ENCODE peak calls at places on chromosome 5, in six cellular contexts. F is cardiac muscle cell, Q is dorsolateral prefrontal cortex, G is left lung, C is stomach, V is astrocyte. A is an unnamed sample.

GRCh38 chr5:170338933-170339779 is 41.6 kb upstream of the LCP2 start:
- DNase-seq in C (peak), F (no peak), Q (no peak), V (no peak), G (no peak), A (peak)

GRCh38 chr5:65152131-65152530 is 329.6 kb downstream of the ADAMTS6 start:
- DNase-seq in V (peak), C (no peak), G (no peak), F (no peak), Q (no peak), A (no peak)

GRCh38 chr5:97141539-97141938 is 872 bp downstream of the LIX1 start:
- DNase-seq in Q (no peak), F (no peak), G (no peak), V (no peak), C (no peak), A (no peak)

GRCh38 chr5:98713027-98713426 is 60.4 kb upstream of the RGMB start:
- DNase-seq in G (no peak), Q (no peak), C (no peak), V (peak), F (no peak), A (no peak)

GRCh38 chr5:849651-850301 is 1.0 kb downstream of the ZDHHC11 start:
- DNase-seq in Q (no peak), F (peak), C (peak), V (no peak), G (peak), A (no peak)

GRCh38 chr5:163306421-163306820 is 131.0 kb upstream of the CCNG1 start:
- DNase-seq in Q (no peak), G (no peak), F (peak), V (no peak), C (no peak), A (peak)

GRCh38 chr5:38347040-38347763 is 88.8 kb downstream of the EGFLAM start:
- DNase-seq in V (no peak), Q (no peak), G (no peak), F (no peak), C (no peak), A (no peak)

GRCh38 chr5:123176224-123176937 is 87.3 kb downstream of the PRDM6 start:
- DNase-seq in Q (no peak), F (no peak), C (no peak), G (no peak), V (peak), A (no peak)

GRCh38 chr5:142642427-142642826 is 43.5 kb downstream of the FGF1 start:
- DNase-seq in G (no peak), Q (peak), V (no peak), F (no peak), C (no peak), A (no peak)

GRCh38 chr5:88734191-88734640 is 148.8 kb downstream of the MEF2C start:
- DNase-seq in C (no peak), Q (no peak), G (peak), F (no peak), V (no peak), A (peak)

GRCh38 chr5:136249678-136250266 is 56.8 kb upstream of the SMIM32 start:
- DNase-seq in F (peak), C (peak), G (peak), V (peak), Q (peak), A (peak)

GRCh38 chr5:39755452-39755851 is 330.7 kb upstream of the DAB2 start:
- DNase-seq in G (no peak), Q (no peak), C (no peak), V (no peak), F (no peak), A (no peak)
- H3K27ac ChIP-seq in G (no peak), Q (no peak), C (no peak), V (peak), F (no peak), A (no peak)

GRCh38 chr5:147567917-147568598 is 58.2 kb upstream of the DPYSL3 start:
- DNase-seq in C (no peak), F (no peak), V (peak), Q (no peak), G (no peak), A (peak)
- TF ChIP-seq CTCF in C (no peak), F (no peak), V (no peak), Q (no peak), G (no peak), A (no peak)

DNA sequence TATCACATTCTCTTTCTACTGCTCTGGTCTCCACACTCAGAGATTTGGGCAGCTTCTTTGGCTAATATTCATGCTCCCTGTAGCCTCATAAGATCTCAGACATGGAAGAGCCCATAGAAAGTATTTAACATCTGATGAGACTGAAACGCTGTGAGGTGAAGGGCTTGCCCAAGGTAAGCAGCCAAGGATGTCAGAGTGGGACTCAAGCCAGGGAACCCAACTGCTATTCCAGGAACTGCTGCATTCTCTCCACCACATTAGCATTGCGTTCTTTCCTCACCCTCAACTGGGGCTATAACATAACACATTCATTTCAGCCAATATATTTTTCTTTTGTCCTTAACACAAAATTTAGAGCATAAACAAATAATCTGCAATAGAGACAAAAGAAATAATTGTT is 3.8 kb downstream of the ADRB2 start:
- DNase-seq in Q (no peak), V (no peak), F (no peak), G (no peak), C (no peak), A (no peak)
- H3K27ac ChIP-seq in Q (no peak), V (no peak), F (no peak), G (peak), C (no peak), A (peak)

GRCh38 chr5:2756211-2756746 is 4.8 kb upstream of the IRX2 start:
- DNase-seq in G (peak), Q (no peak), C (peak), V (peak), F (peak), A (no peak)

GRCh38 chr5:2755371-2755715 is 3.9 kb upstream of the IRX2 start:
- DNase-seq in C (no peak), Q (no peak), F (no peak), G (no peak), V (no peak), A (no peak)

GRCh38 chr5:2755811-2756210 is 4.3 kb upstream of the IRX2 start:
- DNase-seq in G (no peak), F (peak), C (no peak), Q (no peak), V (no peak), A (no peak)

GRCh38 chr5:2753452-2754409 is 2.3 kb upstream of the IRX2 start:
- DNase-seq in Q (no peak), F (peak), V (no peak), C (no peak), G (no peak), A (no peak)

GRCh38 chr5:2754621-2755370 is 3.3 kb upstream of the IRX2 start:
- DNase-seq in C (no peak), Q (no peak), G (no peak), F (peak), V (no peak), A (no peak)
- TF ChIP-seq CTCF in C (no peak), Q (peak), G (no peak), F (no peak), V (no peak), A (no peak)

A was measured in MM.1S.